ENCODE peak calls at places on chromosomes 4 and X, in five cellular contexts. One of them, this sample, is unnamed.
A peak's percentile ranks its signal among the peaks of the same experiment; 100 is the strongest.

GRCh38 chrX:130117166-130117565 is 6.9 kb upstream of the ELF4 start:
- DNase-seq in colonic mucosa: no peak
- DNase-seq in CD8-positive, alpha-beta T cell: no peak
- DNase-seq in right lobe of liver: no peak
- DNase-seq in HCT116: no peak
- DNase-seq in this sample: no peak

GRCh38 chr4:8837181-8837811 is 34.3 kb downstream of the HMX1 start:
- DNase-seq in colonic mucosa: no peak
- DNase-seq in HCT116: no peak
- DNase-seq in right lobe of liver: peak; percentile 37
- DNase-seq in CD8-positive, alpha-beta T cell: no peak
- DNase-seq in this sample: no peak

GRCh38 chr4:1778642-1779392 is 14.3 kb upstream of the FGFR3 start:
- DNase-seq in CD8-positive, alpha-beta T cell: no peak
- DNase-seq in HCT116: no peak
- DNase-seq in right lobe of liver: no peak
- DNase-seq in colonic mucosa: no peak
- DNase-seq in this sample: no peak

GRCh38 chr4:20386001-20386740 is 134.5 kb downstream of the SLIT2 start:
- DNase-seq in HCT116: no peak
- DNase-seq in colonic mucosa: no peak
- DNase-seq in CD8-positive, alpha-beta T cell: no peak
- DNase-seq in right lobe of liver: no peak
- DNase-seq in this sample: no peak

GRCh38 chr4:113355550-113356371 is 306.3 kb downstream of the ANK2 start:
- DNase-seq in CD8-positive, alpha-beta T cell: peak; percentile 72
- DNase-seq in right lobe of liver: no peak
- DNase-seq in HCT116: peak; percentile 93
- DNase-seq in colonic mucosa: no peak
- DNase-seq in this sample: no peak

GRCh38 chr4:158255727-158256324 is 45.5 kb downstream of the TMEM144 start:
- DNase-seq in CD8-positive, alpha-beta T cell: no peak
- DNase-seq in HCT116: peak; percentile 36
- DNase-seq in colonic mucosa: no peak
- DNase-seq in right lobe of liver: no peak
- DNase-seq in this sample: no peak

GRCh38 chr4:76611164-76611563 is 176.1 kb downstream of the SHROOM3 start:
- DNase-seq in HCT116: no peak
- DNase-seq in right lobe of liver: no peak
- DNase-seq in CD8-positive, alpha-beta T cell: no peak
- DNase-seq in colonic mucosa: no peak
- DNase-seq in this sample: no peak

GRCh38 chr4:38132140-38132673 is 172.0 kb downstream of the PTTG2 start:
- DNase-seq in colonic mucosa: peak; percentile 61
- DNase-seq in CD8-positive, alpha-beta T cell: peak; percentile 70
- DNase-seq in right lobe of liver: peak; percentile 44
- DNase-seq in HCT116: no peak
- DNase-seq in this sample: no peak

GRCh38 chrX:138754861-138755260 is 43.3 kb upstream of the FGF13 start:
- DNase-seq in CD8-positive, alpha-beta T cell: no peak
- DNase-seq in colonic mucosa: no peak
- DNase-seq in HCT116: no peak
- DNase-seq in right lobe of liver: no peak
- DNase-seq in this sample: no peak

GRCh38 chr4:177190995-177191568 is 118.6 kb upstream of the NEIL3 start:
- DNase-seq in colonic mucosa: no peak
- DNase-seq in HCT116: no peak
- DNase-seq in CD8-positive, alpha-beta T cell: no peak
- DNase-seq in right lobe of liver: no peak
- DNase-seq in this sample: no peak

GRCh38 chrX:40202456-40202855 is 104.7 kb upstream of the BCOR start:
- DNase-seq in CD8-positive, alpha-beta T cell: no peak
- DNase-seq in colonic mucosa: no peak
- DNase-seq in HCT116: no peak
- DNase-seq in right lobe of liver: no peak
- DNase-seq in this sample: no peak

GRCh38 chr4:98658287-98659105 is at the start of gene TSPAN5:
- DNase-seq in CD8-positive, alpha-beta T cell: peak; percentile 88
- DNase-seq in right lobe of liver: peak; percentile 80
- DNase-seq in HCT116: peak; percentile 64
- DNase-seq in colonic mucosa: peak; percentile 80
- DNase-seq in this sample: peak; percentile 87

GRCh38 chr4:159446266-159446976 is 343.5 kb downstream of the RAPGEF2 start:
- DNase-seq in CD8-positive, alpha-beta T cell: no peak
- DNase-seq in HCT116: peak; percentile 61
- DNase-seq in right lobe of liver: peak; percentile 47
- DNase-seq in colonic mucosa: peak; percentile 18
- DNase-seq in this sample: peak; percentile 46

GRCh38 chrX:73876897-73877296 is 313.9 kb downstream of the CHIC1 start:
- DNase-seq in HCT116: no peak
- DNase-seq in right lobe of liver: no peak
- DNase-seq in colonic mucosa: no peak
- DNase-seq in CD8-positive, alpha-beta T cell: no peak
- DNase-seq in this sample: no peak

GRCh38 chr4:48139688-48140087 is 5.6 kb upstream of the TXK start:
- DNase-seq in HCT116: no peak
- DNase-seq in colonic mucosa: no peak
- DNase-seq in CD8-positive, alpha-beta T cell: peak; percentile 60
- DNase-seq in right lobe of liver: peak; percentile 50
- DNase-seq in this sample: no peak
- H3K4me1 ChIP-seq in HCT116: no peaks in the 10 kb centered on the region
- H3K4me1 ChIP-seq in colonic mucosa: no peaks in the 10 kb centered on the region
- H3K4me1 ChIP-seq in CD8-positive, alpha-beta T cell: peaks cover 60% of the 10 kb centered on the region
- H3K4me1 ChIP-seq in right lobe of liver: no peaks in the 10 kb centered on the region
- H3K4me1 ChIP-seq in this sample: no peaks in the 10 kb centered on the region

DNA sequence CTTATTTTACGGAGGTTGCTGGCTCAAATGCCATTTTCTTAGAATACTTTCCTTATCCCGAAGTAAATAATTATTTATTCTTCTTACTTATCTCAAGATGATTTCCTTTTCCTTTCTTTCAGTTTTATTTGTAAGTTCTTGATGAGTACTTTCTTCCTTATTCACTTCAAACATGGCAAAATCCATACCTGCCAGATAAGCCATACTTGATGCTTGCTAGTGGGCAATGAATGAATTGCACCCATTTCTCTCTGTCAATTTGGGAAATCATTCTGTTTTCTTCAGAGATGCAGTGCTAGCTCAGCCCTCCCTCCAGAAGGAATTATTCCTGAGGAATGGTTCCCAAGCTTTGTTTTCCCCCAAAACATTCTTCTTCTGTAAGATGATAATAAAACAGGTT is 598.3 kb downstream of the SPRY1 start:
- DNase-seq in right lobe of liver: no peak
- DNase-seq in HCT116: peak; percentile 7
- DNase-seq in CD8-positive, alpha-beta T cell: no peak
- DNase-seq in colonic mucosa: no peak
- DNase-seq in this sample: no peak
- TF ChIP-seq CTCF in right lobe of liver: no peak
- TF ChIP-seq CTCF in HCT116: peak; percentile 57
- TF ChIP-seq CTCF in CD8-positive, alpha-beta T cell: no peak
- TF ChIP-seq CTCF in colonic mucosa: no peak
- TF ChIP-seq CTCF in this sample: no peak

GRCh38 chr4:3769642-3770184 is 3.5 kb downstream of the ADRA2C start:
- DNase-seq in CD8-positive, alpha-beta T cell: no peak
- DNase-seq in right lobe of liver: no peak
- DNase-seq in colonic mucosa: no peak
- DNase-seq in HCT116: no peak
- DNase-seq in this sample: no peak

GRCh38 chr4:3767569-3768288 is 1.5 kb downstream of the ADRA2C start:
- DNase-seq in HCT116: no peak
- DNase-seq in right lobe of liver: no peak
- DNase-seq in CD8-positive, alpha-beta T cell: no peak
- DNase-seq in colonic mucosa: peak; percentile 26
- DNase-seq in this sample: peak; percentile 61

GRCh38 chr4:3766791-3767561 is 791 bp downstream of the ADRA2C start:
- DNase-seq in right lobe of liver: no peak
- DNase-seq in HCT116: no peak
- DNase-seq in colonic mucosa: no peak
- DNase-seq in CD8-positive, alpha-beta T cell: no peak
- DNase-seq in this sample: peak; percentile 63

GRCh38 chr4:3770323-3771166 is 4.4 kb downstream of the ADRA2C start:
- DNase-seq in right lobe of liver: no peak
- DNase-seq in CD8-positive, alpha-beta T cell: no peak
- DNase-seq in HCT116: no peak
- DNase-seq in colonic mucosa: no peak
- DNase-seq in this sample: no peak

DNA sequence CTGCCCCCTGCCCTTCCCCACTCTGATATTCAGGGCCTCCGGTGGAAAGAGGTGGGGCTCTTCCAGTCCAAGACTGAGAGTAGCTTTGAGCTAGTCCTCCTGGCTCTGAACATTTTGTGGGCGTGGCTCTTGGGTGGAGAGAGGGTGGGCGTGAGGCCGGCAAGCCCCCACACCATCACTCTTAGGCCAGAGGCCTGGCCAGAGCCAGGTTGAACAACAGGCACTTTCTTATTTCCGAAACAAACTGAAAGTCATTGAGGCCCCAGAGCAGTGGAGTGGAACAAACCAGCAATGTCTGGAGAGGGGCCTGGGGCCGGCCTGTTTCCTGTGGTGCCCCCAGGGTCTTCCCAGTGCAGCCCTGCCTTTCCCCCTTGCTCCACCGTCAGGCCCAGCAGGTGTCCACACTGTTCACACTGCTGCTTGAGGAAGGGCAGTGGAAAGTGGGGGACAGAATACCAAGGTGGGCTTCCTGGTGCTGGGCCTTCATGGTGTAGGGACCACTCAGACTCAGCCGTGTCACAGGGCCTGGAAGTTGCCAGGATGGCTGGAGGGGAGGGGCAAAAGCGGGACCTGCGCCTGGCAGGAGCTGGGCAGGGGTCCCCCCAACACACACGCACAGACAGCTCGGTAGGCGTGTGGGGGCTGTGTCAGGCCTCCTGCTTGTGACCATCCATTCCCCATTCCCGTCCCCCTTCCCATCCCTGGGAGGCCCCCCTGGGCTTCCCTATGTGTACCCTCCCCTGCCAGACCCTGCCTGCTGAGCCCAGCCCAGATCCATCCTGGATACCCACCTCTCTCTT is 2.9 kb downstream of the ADRA2C start:
- DNase-seq in right lobe of liver: no peak
- DNase-seq in CD8-positive, alpha-beta T cell: no peak
- DNase-seq in colonic mucosa: no peak
- DNase-seq in HCT116: no peak
- DNase-seq in this sample: no peak
- H3K27me3 ChIP-seq in right lobe of liver: no peaks in the 10 kb centered on the region
- H3K27me3 ChIP-seq in CD8-positive, alpha-beta T cell: no peaks in the 10 kb centered on the region
- H3K27me3 ChIP-seq in colonic mucosa: peaks cover 25% of the 10 kb centered on the region
- H3K27me3 ChIP-seq in HCT116: no peaks in the 10 kb centered on the region
- H3K27me3 ChIP-seq in this sample: no peaks in the 10 kb centered on the region

DNA sequence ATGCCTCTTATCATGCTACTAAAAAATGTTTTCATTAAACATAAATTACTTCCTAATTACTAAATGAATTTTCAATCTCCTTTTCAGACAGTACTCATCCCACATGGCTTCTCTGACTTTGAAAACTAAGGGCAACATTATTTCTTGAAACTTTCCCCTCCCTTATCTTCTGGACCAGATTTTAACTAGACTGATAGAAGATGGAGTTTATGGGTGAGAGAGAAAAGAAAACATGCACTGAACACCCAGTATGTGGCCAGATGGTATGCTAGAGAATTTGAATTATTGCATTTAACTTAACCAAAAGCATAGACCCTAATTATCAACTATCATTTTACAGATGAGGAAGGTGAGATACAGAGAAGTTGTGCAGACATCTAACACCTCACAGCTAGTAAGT is 16.8 kb downstream of the CNOT6L start:
- DNase-seq in HCT116: no peak
- DNase-seq in right lobe of liver: no peak
- DNase-seq in CD8-positive, alpha-beta T cell: no peak
- DNase-seq in colonic mucosa: no peak
- DNase-seq in this sample: no peak
- H3K4me1 ChIP-seq in HCT116: no peaks in the 10 kb centered on the region
- H3K4me1 ChIP-seq in right lobe of liver: no peaks in the 10 kb centered on the region
- H3K4me1 ChIP-seq in CD8-positive, alpha-beta T cell: peaks cover 81% of the 10 kb centered on the region
- H3K4me1 ChIP-seq in colonic mucosa: peaks cover 8% of the 10 kb centered on the region
- H3K4me1 ChIP-seq in this sample: no peaks in the 10 kb centered on the region

GRCh38 chrX:72569786-72570185 is 2.9 kb downstream of the HDAC8 start:
- DNase-seq in CD8-positive, alpha-beta T cell: no peak
- DNase-seq in colonic mucosa: no peak
- DNase-seq in HCT116: no peak
- DNase-seq in right lobe of liver: no peak
- DNase-seq in this sample: no peak
- TF ChIP-seq CTCF in CD8-positive, alpha-beta T cell: no peak
- TF ChIP-seq CTCF in colonic mucosa: no peak
- TF ChIP-seq CTCF in HCT116: no peak
- TF ChIP-seq CTCF in right lobe of liver: no peak
- TF ChIP-seq CTCF in this sample: no peak

DNA sequence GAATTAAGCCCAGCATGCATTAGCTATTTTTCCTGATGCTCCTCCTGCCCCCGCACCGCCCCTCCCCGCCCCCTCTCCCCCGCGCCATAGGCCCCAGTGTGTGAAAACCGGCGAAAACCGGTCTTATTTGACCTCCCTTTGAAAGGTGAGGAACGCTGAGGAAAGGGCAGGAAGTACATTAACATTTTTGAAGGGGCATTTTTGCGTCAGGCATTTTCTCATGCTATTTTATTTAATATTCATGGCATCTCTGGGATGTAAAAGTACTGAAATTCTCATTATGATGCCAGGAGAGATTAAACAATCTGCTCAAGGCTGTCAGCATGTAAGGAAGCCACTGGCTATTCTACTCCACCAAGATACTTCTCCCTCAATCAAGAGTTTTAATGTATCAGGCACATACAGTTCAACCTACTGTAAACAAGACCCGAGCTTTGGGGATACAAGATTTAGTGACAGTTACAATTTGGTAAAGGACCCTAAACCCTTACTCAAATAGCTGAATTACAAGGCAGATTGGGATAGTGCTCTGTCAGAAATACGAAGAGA is 1.2 kb upstream of the NMU start:
- DNase-seq in HCT116: no peak
- DNase-seq in colonic mucosa: no peak
- DNase-seq in CD8-positive, alpha-beta T cell: no peak
- DNase-seq in right lobe of liver: no peak
- DNase-seq in this sample: no peak
- H3K27me3 ChIP-seq in HCT116: no peaks in the 10 kb centered on the region
- H3K27me3 ChIP-seq in colonic mucosa: peaks cover 27% of the 10 kb centered on the region
- H3K27me3 ChIP-seq in CD8-positive, alpha-beta T cell: peaks cover 16% of the 10 kb centered on the region
- H3K27me3 ChIP-seq in right lobe of liver: peaks cover 9% of the 10 kb centered on the region
- H3K27me3 ChIP-seq in this sample: peaks cover 3% of the 10 kb centered on the region

GRCh38 chrX:7069556-7069955 is 78.0 kb upstream of the STS start:
- DNase-seq in right lobe of liver: no peak
- DNase-seq in HCT116: no peak
- DNase-seq in colonic mucosa: no peak
- DNase-seq in CD8-positive, alpha-beta T cell: no peak
- DNase-seq in this sample: peak; percentile 11
- H3K4me1 ChIP-seq in right lobe of liver: no peaks in the 10 kb centered on the region
- H3K4me1 ChIP-seq in HCT116: no peaks in the 10 kb centered on the region
- H3K4me1 ChIP-seq in colonic mucosa: no peaks in the 10 kb centered on the region
- H3K4me1 ChIP-seq in CD8-positive, alpha-beta T cell: peaks cover 17% of the 10 kb centered on the region
- H3K4me1 ChIP-seq in this sample: peaks cover 7% of the 10 kb centered on the region

This sample was measured in Caco-2.